ENCODE peak calls at places on chromosome 13, in nine cellular contexts. W is stimulated activated CD8-positive, alpha-beta memory T cell treated with anti-CD3 and anti-CD28 coated beads, Interleukin-2, amount 100 ng/mL, for 1 hour; F is H7; T is dermis blood vessel endothelial cell; X is activated naive CD4-positive, alpha-beta T cell treated with anti-CD3 and anti-CD28 coated beads for 36 hours; H is sigmoid colon; K is NCI-H460; B is omental fat pad; U is NCI-H2029 treated with DMSO at 0.1 percent for 48 hours. S is an unnamed sample.

GRCh38 chr13:39600766-39601165 is 2.2 kb downstream of the LHFPL6 start:
- DNase-seq in W (no peak), F (peak; percentile 73), T (peak; percentile 26), X (no peak), H (peak; percentile 68), K (no peak), B (no peak), U (no peak), S (no peak)

GRCh38 chr13:97130201-97130600 is 91.9 kb upstream of the MBNL2 start:
- DNase-seq in W (no peak), F (no peak), T (no peak), X (no peak), H (no peak), K (no peak), B (no peak), U (no peak), S (no peak)

GRCh38 chr13:49400755-49401659 is 42.9 kb downstream of the CAB39L start:
- DNase-seq in W (no peak), F (no peak), T (no peak), X (peak; percentile 5), H (peak; percentile 80), K (no peak), B (no peak), U (no peak), S (no peak)

GRCh38 chr13:101390461-101390860 is 25.8 kb downstream of the NALCN start:
- DNase-seq in W (no peak), F (no peak), T (peak; percentile 57), X (no peak), H (no peak), K (no peak), B (no peak), U (no peak), S (no peak)

GRCh38 chr13:112071011-112071901 is 4.3 kb downstream of the SOX1 start:
- DNase-seq in W (no peak), F (peak; percentile 51), T (no peak), X (no peak), H (no peak), K (no peak), B (no peak), U (no peak), S (no peak)

GRCh38 chr13:79541426-79542049 is 60.6 kb downstream of the NDFIP2 start:
- DNase-seq in W (no peak), F (no peak), T (peak; percentile 84), X (no peak), H (no peak), K (peak; percentile 41), B (no peak), U (peak; percentile 2), S (peak; percentile 22)

GRCh38 chr13:94617389-94618000 is 15.8 kb downstream of the GPR180 start:
- DNase-seq in W (no peak), F (no peak), T (peak; percentile 53), X (peak; percentile 43), H (no peak), K (peak; percentile 34), B (no peak), U (no peak), S (no peak)

GRCh38 chr13:44068169-44068568 is 188.5 kb downstream of the LACC1 start:
- DNase-seq in W (no peak), F (no peak), T (no peak), X (no peak), H (no peak), K (no peak), B (no peak), U (no peak), S (no peak)

GRCh38 chr13:41802684-41803554 is 158.0 kb downstream of the VWA8 start:
- DNase-seq in W (no peak), F (no peak), T (no peak), X (peak; percentile 68), H (no peak), K (no peak), B (no peak), U (no peak), S (no peak)

GRCh38 chr13:98962901-98963594 is 14.8 kb downstream of the DOCK9 start:
- DNase-seq in W (no peak), F (no peak), T (peak; percentile 63), X (no peak), H (no peak), K (no peak), B (no peak), U (no peak), S (no peak)

GRCh38 chr13:78022164-78022877 is 103.7 kb upstream of the EDNRB start:
- DNase-seq in W (peak; percentile 5), F (no peak), T (peak; percentile 98), X (peak; percentile 73), H (no peak), K (no peak), B (no peak), U (no peak), S (peak; percentile 56)

GRCh38 chr13:34162545-34162936 is 344.6 kb downstream of the RFC3 start:
- DNase-seq in W (no peak), F (no peak), T (peak; percentile 12), X (no peak), H (no peak), K (no peak), B (no peak), U (no peak), S (no peak)

GRCh38 chr13:21445759-21446158 is 13.3 kb downstream of the ZDHHC20 start:
- DNase-seq in W (no peak), F (no peak), T (no peak), X (no peak), H (no peak), K (no peak), B (no peak), U (no peak), S (no peak)

GRCh38 chr13:32031815-32032345 is 306 bp downstream of the FRY start:
- DNase-seq in W (no peak), F (no peak), T (no peak), X (no peak), H (no peak), K (no peak), B (no peak), U (no peak), S (no peak)

GRCh38 chr13:26007774-26008173 is 44.0 kb downstream of the SHISA2 start:
- DNase-seq in W (no peak), F (no peak), T (peak; percentile 16), X (no peak), H (no peak), K (no peak), B (no peak), U (no peak), S (no peak)